ENCODE peak calls at places on chromosomes 4 and X, in four cellular contexts. One of them, this sample, is unnamed.

GRCh38 chrX:3204606-3205005 is 141.8 kb downstream of the MXRA5 start:
- DNase-seq in adrenal gland: no peak
- DNase-seq in CD8-positive, alpha-beta memory T cell: no peak
- DNase-seq in NCI-H2171: no peak
- DNase-seq in this sample: no peak

GRCh38 chr4:181166742-181167399 is 1076.3 kb upstream of the TENM3 start:
- DNase-seq in adrenal gland: no peak
- DNase-seq in CD8-positive, alpha-beta memory T cell: no peak
- DNase-seq in NCI-H2171: no peak
- DNase-seq in this sample: no peak

GRCh38 chr4:37674446-37674845 is 11.7 kb downstream of the RELL1 start:
- DNase-seq in adrenal gland: no peak
- DNase-seq in CD8-positive, alpha-beta memory T cell: no peak
- DNase-seq in NCI-H2171: no peak
- DNase-seq in this sample: peak

GRCh38 chr4:76257824-76258223 is 6.3 kb downstream of the FAM47E start:
- DNase-seq in adrenal gland: no peak
- DNase-seq in CD8-positive, alpha-beta memory T cell: no peak
- DNase-seq in NCI-H2171: no peak
- DNase-seq in this sample: no peak

GRCh38 chrX:69010339-69010738 is 154.9 kb downstream of the PJA1 start:
- DNase-seq in adrenal gland: no peak
- DNase-seq in CD8-positive, alpha-beta memory T cell: no peak
- DNase-seq in NCI-H2171: no peak
- DNase-seq in this sample: no peak

GRCh38 chr4:156783963-156784362 is 187.6 kb downstream of the PDGFC start:
- DNase-seq in adrenal gland: no peak
- DNase-seq in CD8-positive, alpha-beta memory T cell: no peak
- DNase-seq in NCI-H2171: no peak
- DNase-seq in this sample: no peak

GRCh38 chr4:76626686-76627465 is 191.8 kb downstream of the SHROOM3 start:
- DNase-seq in adrenal gland: no peak
- DNase-seq in CD8-positive, alpha-beta memory T cell: no peak
- DNase-seq in NCI-H2171: no peak
- DNase-seq in this sample: peak

GRCh38 chrX:42567268-42567667 is 210.7 kb downstream of the PPP1R2C start:
- DNase-seq in adrenal gland: no peak
- DNase-seq in CD8-positive, alpha-beta memory T cell: no peak
- DNase-seq in NCI-H2171: no peak
- DNase-seq in this sample: no peak

GRCh38 chr4:11548529-11549176 is 120.0 kb upstream of the HS3ST1 start:
- DNase-seq in adrenal gland: no peak
- DNase-seq in CD8-positive, alpha-beta memory T cell: no peak
- DNase-seq in NCI-H2171: no peak
- DNase-seq in this sample: no peak

GRCh38 chr4:63693321-63693720 is 715.9 kb downstream of the TECRL start:
- DNase-seq in adrenal gland: no peak
- DNase-seq in CD8-positive, alpha-beta memory T cell: no peak
- DNase-seq in NCI-H2171: no peak
- DNase-seq in this sample: no peak

GRCh38 chrX:66200855-66201795 is 37.1 kb downstream of the HEPH start:
- DNase-seq in adrenal gland: no peak
- DNase-seq in CD8-positive, alpha-beta memory T cell: no peak
- DNase-seq in NCI-H2171: no peak
- DNase-seq in this sample: no peak

GRCh38 chr4:23033796-23034195 is 341.1 kb downstream of the GBA3 start:
- DNase-seq in adrenal gland: no peak
- DNase-seq in CD8-positive, alpha-beta memory T cell: no peak
- DNase-seq in NCI-H2171: no peak
- DNase-seq in this sample: no peak

GRCh38 chr4:26420903-26421302 is 69.4 kb downstream of the CCKAR start:
- DNase-seq in adrenal gland: no peak
- DNase-seq in CD8-positive, alpha-beta memory T cell: no peak
- DNase-seq in NCI-H2171: no peak
- DNase-seq in this sample: no peak

GRCh38 chr4:7802093-7802726 is 137.5 kb downstream of the AFAP1 start:
- DNase-seq in adrenal gland: peak
- DNase-seq in CD8-positive, alpha-beta memory T cell: peak
- DNase-seq in NCI-H2171: peak
- DNase-seq in this sample: peak

This sample was measured in NCI-H524.